ENCODE peak calls at places on chromosomes 12 and 14, in five cellular contexts. W is GM23338, Y is stomach, B is cardiac fibroblast, V is lower lobe of right lung. Z is an unnamed sample.

GRCh38 chr12:110916295-110916875 is 4.0 kb downstream of the MYL2 start:
- DNase-seq in W (no peak), V (no peak), B (peak; percentile 72), Y (no peak), Z (peak; percentile 49)

GRCh38 chr12:106106892-106107291 is 31.9 kb downstream of the NUAK1 start:
- DNase-seq in W (peak; percentile 60), B (peak; percentile 60), Y (no peak), V (no peak), Z (peak; percentile 83)

GRCh38 chr12:28121433-28121832 is 68.8 kb upstream of the CCDC91 start:
- DNase-seq in Y (no peak), V (no peak), W (no peak), B (no peak), Z (no peak)

GRCh38 chr12:26770239-26771070 is 62.5 kb downstream of the ITPR2 start:
- DNase-seq in Y (no peak), B (no peak), W (no peak), V (no peak), Z (no peak)

GRCh38 chr14:48563465-48563864 is 888.1 kb upstream of the MDGA2 start:
- DNase-seq in W (no peak), V (no peak), B (peak; percentile 2), Y (no peak), Z (peak; percentile 93)

GRCh38 chr12:46660719-46661118 is 165.1 kb downstream of the SLC38A4 start:
- DNase-seq in V (no peak), W (no peak), B (peak; percentile 83), Y (no peak), Z (no peak)

GRCh38 chr12:111174283-111175108 is 194.4 kb downstream of the PHETA1 start:
- DNase-seq in W (peak; percentile 51), B (peak; percentile 2), Y (no peak), V (no peak), Z (peak; percentile 43)

GRCh38 chr12:113056631-113057488 is at the start of gene DTX1:
- DNase-seq in B (no peak), Y (no peak), W (peak; percentile 48), V (no peak), Z (no peak)

GRCh38 chr12:65881965-65882413 is 57.7 kb downstream of the HMGA2 start:
- DNase-seq in Y (peak; percentile 75), V (peak; percentile 79), W (peak; percentile 38), B (peak; percentile 61), Z (no peak)

GRCh38 chr14:66802962-66803361 is 295.0 kb downstream of the GPHN start:
- DNase-seq in V (no peak), Y (no peak), W (no peak), B (no peak), Z (no peak)

GRCh38 chr14:39050389-39050788 is 52.6 kb downstream of the SEC23A start:
- DNase-seq in W (no peak), V (no peak), B (peak; percentile 85), Y (no peak), Z (peak; percentile 77)

GRCh38 chr14:31527546-31527945 is 33.7 kb upstream of the NUBPL start:
- DNase-seq in V (no peak), W (no peak), B (no peak), Y (no peak), Z (no peak)
- TF ChIP-seq CTCF in V (no peak), W (no peak), B (no peak), Y (no peak), Z (no peak)

DNA sequence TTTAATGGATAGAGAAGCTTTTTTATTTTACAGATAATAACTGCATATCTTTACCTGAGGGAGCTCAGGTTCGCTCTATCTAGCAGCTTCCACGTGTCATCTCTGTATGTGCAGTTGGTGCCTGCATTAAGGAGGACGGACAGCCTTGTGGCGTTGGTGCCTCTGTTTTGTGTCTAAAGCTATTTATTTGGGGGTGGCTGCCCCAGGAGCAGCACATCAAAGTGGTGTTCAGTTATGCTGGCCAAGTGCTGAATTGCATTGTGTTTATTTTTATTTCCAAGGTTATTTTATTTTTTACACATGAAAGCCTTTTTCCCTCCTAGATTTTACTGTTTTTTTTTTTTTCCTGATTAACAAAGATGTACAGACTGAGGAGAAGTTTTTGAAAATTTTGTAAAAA is 59.7 kb downstream of the RASSF3 start:
- DNase-seq in W (no peak), Y (no peak), B (no peak), V (no peak), Z (no peak)
- H3K4me3 ChIP-seq in W (no peak overlapping the region), Y (peak overlapping the region; percentile 27), B (no peak overlapping the region), V (peak overlapping the region; percentile 35), Z (no peak overlapping the region)

GRCh38 chr14:104820669-104821228 is 19.8 kb downstream of the ZBTB42 start:
- DNase-seq in W (peak; percentile 79), B (peak; percentile 69), V (peak; percentile 81), Y (peak; percentile 76), Z (peak; percentile 80)
- TF ChIP-seq CTCF in W (peak; percentile 42), B (peak; percentile 78), V (peak; percentile 57), Y (peak; percentile 46), Z (peak; percentile 72)

DNA sequence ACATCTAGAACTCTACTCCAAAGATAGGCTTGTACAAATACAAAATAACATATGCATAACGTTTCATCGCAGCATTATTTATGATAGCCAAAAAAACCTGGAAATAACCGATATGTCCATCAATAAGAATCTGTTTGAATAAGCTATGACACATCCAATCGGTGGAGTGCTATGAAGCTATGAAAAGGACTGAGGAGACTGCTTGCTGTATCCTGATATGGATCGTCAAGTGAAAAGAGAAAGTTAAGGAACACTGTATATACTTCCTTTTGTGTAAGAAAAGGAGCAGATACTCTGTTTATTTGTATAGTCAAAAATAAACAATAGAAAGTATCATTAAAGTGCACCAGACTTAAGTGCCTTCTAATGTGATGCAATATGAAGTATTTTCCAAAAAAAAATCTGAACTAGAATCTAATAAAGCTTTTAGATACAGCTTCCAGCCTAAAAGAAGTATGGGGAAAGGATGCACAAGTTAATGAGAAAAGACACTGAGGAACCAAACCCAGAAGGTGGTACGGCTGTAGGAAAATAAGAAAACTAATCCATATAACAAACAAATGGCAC is 646 bp upstream of the KLHDC1 start:
- DNase-seq in B (peak; percentile 22), W (no peak), Y (no peak), V (no peak), Z (no peak)
- H3K4me3 ChIP-seq in B (peak overlapping the region; percentile 71), W (peak overlapping the region; percentile 91), Y (peak overlapping the region; percentile 72), V (peak overlapping the region; percentile 74), Z (peak overlapping the region; percentile 61)

GRCh38 chr12:56158029-56158925 is at the start of gene MYL6:
- DNase-seq in Y (peak; percentile 98), V (peak; percentile 96), W (peak; percentile 100), B (peak; percentile 99), Z (peak; percentile 99)
- TF ChIP-seq CTCF in Y (no peak), V (no peak), W (no peak), B (no peak), Z (no peak)

GRCh38 chr12:24534632-24535031 is 414.3 kb downstream of the BCAT1 start:
- DNase-seq in W (peak; percentile 49), Y (no peak), B (peak; percentile 29), V (no peak), Z (no peak)
- H3K4me3 ChIP-seq in W (no peak overlapping the region), Y (no peak overlapping the region), B (no peak overlapping the region), V (no peak overlapping the region), Z (no peak overlapping the region)